ENCODE peak calls at places on chromosomes 3 and 15, in six cellular contexts. L is H1, Z is HepG2, J is GM12891, E is GM12878, X is K562. O is an unnamed sample.

GRCh38 chr15:78316211-78317077 is 17.0 kb upstream of the SKIC8 start:
- DNase-seq in L (peak), Z (no peak), J (no peak), E (no peak), X (peak), O (no peak)

GRCh38 chr3:28575100-28575747 is 226.6 kb upstream of the AZI2 start:
- DNase-seq in L (no peak), Z (no peak), J (peak), E (no peak), X (no peak), O (no peak)

GRCh38 chr3:150970665-150971327 is 1.7 kb downstream of the CLRN1 start:
- DNase-seq in L (no peak), Z (no peak), J (no peak), E (no peak), X (no peak), O (no peak)

GRCh38 chr3:152244156-152244888 is 24.4 kb upstream of the MBNL1 start:
- DNase-seq in L (no peak), Z (no peak), J (no peak), E (no peak), X (peak), O (no peak)

GRCh38 chr3:79517766-79518413 is 249.9 kb downstream of the ROBO1 start:
- DNase-seq in L (no peak), Z (peak), J (no peak), E (no peak), X (peak), O (no peak)

GRCh38 chr3:31043184-31043819 is 148.8 kb upstream of the GADL1 start:
- DNase-seq in L (no peak), Z (no peak), J (no peak), E (no peak), X (no peak), O (no peak)

GRCh38 chr3:169118666-169119370 is 544.7 kb downstream of the MECOM start:
- DNase-seq in L (no peak), Z (no peak), J (no peak), E (no peak), X (peak), O (no peak)

GRCh38 chr3:152513301-152513960 is 244.7 kb downstream of the MBNL1 start:
- DNase-seq in L (no peak), Z (no peak), J (no peak), E (no peak), X (no peak), O (no peak)

GRCh38 chr15:33059184-33059583 is 135.3 kb downstream of the FMN1 start:
- DNase-seq in L (no peak), Z (no peak), J (no peak), E (no peak), X (no peak), O (no peak)

GRCh38 chr3:102180291-102180931 is 254.4 kb upstream of the ZPLD1 start:
- DNase-seq in L (no peak), Z (no peak), J (no peak), E (no peak), X (no peak), O (no peak)

GRCh38 chr3:49869525-49870126 is at the start of gene CAMKV:
- DNase-seq in L (peak), Z (no peak), J (peak), E (no peak), X (peak), O (peak)

GRCh38 chr3:110016235-110016634 is 678.9 kb upstream of the DPPA4 start:
- DNase-seq in L (no peak), Z (no peak), J (no peak), E (no peak), X (no peak), O (no peak)

GRCh38 chr3:160001850-160002623 is 13.4 kb downstream of the IL12A start:
- DNase-seq in L (no peak), Z (no peak), J (no peak), E (no peak), X (no peak), O (no peak)

GRCh38 chr3:126895178-126896066 is 87.5 kb upstream of the PLXNA1 start:
- DNase-seq in L (no peak), Z (no peak), J (no peak), E (no peak), X (peak), O (no peak)

GRCh38 chr15:82802497-82802896 is 3.4 kb downstream of the FSD2 start:
- DNase-seq in L (no peak), Z (no peak), J (no peak), E (no peak), X (peak), O (no peak)

GRCh38 chr15:91561371-91562100 is 292.0 kb upstream of the SLCO3A1 start:
- DNase-seq in L (no peak), Z (no peak), J (no peak), E (no peak), X (no peak), O (no peak)

GRCh38 chr3:19547665-19548464 is 386.2 kb downstream of the EFHB start:
- DNase-seq in L (no peak), Z (no peak), J (no peak), E (no peak), X (no peak), O (no peak)

GRCh38 chr3:141305436-141305835 is 62.9 kb upstream of the ZBTB38 start:
- DNase-seq in L (no peak), Z (peak), J (no peak), E (no peak), X (no peak), O (no peak)

GRCh38 chr3:180646187-180646790 is 33.0 kb downstream of the CCDC39 start:
- DNase-seq in L (no peak), Z (no peak), J (no peak), E (no peak), X (no peak), O (no peak)

GRCh38 chr15:73346735-73347312 is 21.9 kb downstream of the HCN4 start:
- DNase-seq in L (peak), Z (peak), J (peak), E (no peak), X (peak), O (no peak)

GRCh38 chr15:65246026-65246714 is 34.9 kb upstream of the CILP start:
- DNase-seq in L (no peak), Z (no peak), J (no peak), E (no peak), X (no peak), O (no peak)

GRCh38 chr3:46662771-46663551 is 30.5 kb downstream of the ALS2CL start:
- DNase-seq in L (peak), Z (no peak), J (no peak), E (no peak), X (no peak), O (peak)

GRCh38 chr3:65174713-65175112 is 486.9 kb upstream of the ADAMTS9 start:
- DNase-seq in L (no peak), Z (no peak), J (no peak), E (no peak), X (peak), O (no peak)

GRCh38 chr15:60626051-60626450 is 147.1 kb upstream of the ICE2 start:
- DNase-seq in L (no peak), Z (no peak), J (no peak), E (no peak), X (no peak), O (no peak)

GRCh38 chr3:65146149-65146548 is 458.3 kb upstream of the ADAMTS9 start:
- DNase-seq in L (peak), Z (no peak), J (no peak), E (no peak), X (no peak), O (no peak)

GRCh38 chr15:93520206-93520605 is 431.2 kb upstream of the RGMA start:
- DNase-seq in L (no peak), Z (no peak), J (no peak), E (no peak), X (no peak), O (no peak)

GRCh38 chr3:60366491-60366890 is 884.8 kb downstream of the FHIT start:
- DNase-seq in L (no peak), Z (no peak), J (no peak), E (no peak), X (no peak), O (no peak)

GRCh38 chr3:130850044-130850797 is 43.7 kb upstream of the ATP2C1 start:
- DNase-seq in L (no peak), Z (no peak), J (no peak), E (peak), X (peak), O (no peak)

GRCh38 chr3:197117107-197117506 is 87.5 kb upstream of the MELTF start:
- DNase-seq in L (no peak), Z (no peak), J (no peak), E (peak), X (no peak), O (no peak)

GRCh38 chr3:191301982-191302381 is 27.2 kb upstream of the CCDC50 start:
- DNase-seq in L (no peak), Z (no peak), J (no peak), E (no peak), X (no peak), O (no peak)

GRCh38 chr3:165339753-165340152 is 143.6 kb upstream of the SLITRK3 start:
- DNase-seq in L (no peak), Z (no peak), J (no peak), E (no peak), X (no peak), O (no peak)

GRCh38 chr15:41512078-41512394 is 1.6 kb downstream of the LTK start:
- DNase-seq in L (peak), Z (no peak), J (no peak), E (no peak), X (no peak), O (no peak)

GRCh38 chr3:31946484-31947081 is 34.5 kb downstream of the OSBPL10 start:
- DNase-seq in L (no peak), Z (no peak), J (no peak), E (no peak), X (no peak), O (no peak)

GRCh38 chr3:87333393-87333892 is 57.1 kb upstream of the POU1F1 start:
- DNase-seq in L (no peak), Z (peak), J (no peak), E (no peak), X (peak), O (no peak)

GRCh38 chr3:194305356-194306108 is 45.6 kb downstream of the CPN2 start:
- DNase-seq in L (no peak), Z (no peak), J (no peak), E (no peak), X (no peak), O (no peak)

GRCh38 chr3:42013652-42014442 is 51.9 kb upstream of the ULK4 start:
- DNase-seq in L (peak), Z (no peak), J (peak), E (no peak), X (peak), O (no peak)

GRCh38 chr3:159620873-159621272 is 367.8 kb upstream of the IL12A start:
- DNase-seq in L (no peak), Z (no peak), J (no peak), E (no peak), X (no peak), O (no peak)

GRCh38 chr3:170961616-170962400 is 53.4 kb upstream of the EIF5A2 start:
- DNase-seq in L (no peak), Z (peak), J (no peak), E (no peak), X (peak), O (no peak)

GRCh38 chr3:58164916-58165821 is 45.6 kb downstream of the DNASE1L3 start:
- DNase-seq in L (no peak), Z (peak), J (no peak), E (no peak), X (no peak), O (no peak)

GRCh38 chr15:24971052-24971451 is 16.3 kb downstream of the SNRPN start:
- DNase-seq in L (no peak), Z (no peak), J (no peak), E (no peak), X (no peak), O (no peak)

DNA sequence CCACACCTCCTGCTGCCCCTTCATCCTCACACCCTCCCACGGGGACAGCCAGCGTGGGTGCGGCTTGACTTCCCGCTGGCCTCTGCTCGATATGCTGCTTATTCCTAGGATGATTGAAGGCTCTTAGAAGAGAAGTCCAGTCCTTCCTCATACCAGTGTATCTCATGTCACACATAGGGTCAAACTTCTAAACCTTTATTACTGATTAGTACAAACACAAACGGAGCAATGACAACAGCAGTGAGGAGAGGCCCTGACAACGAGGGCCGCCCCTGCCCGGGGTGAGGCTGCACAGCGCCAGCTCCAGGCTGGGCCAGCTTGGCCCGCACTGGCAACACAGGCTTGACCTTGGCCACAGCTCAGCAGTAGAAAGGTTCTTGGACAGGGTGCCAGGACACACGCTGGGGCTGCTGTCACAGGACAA is 3.7 kb downstream of the CIB1 start:
- DNase-seq in L (no peak), Z (no peak), J (no peak), E (no peak), X (no peak), O (no peak)
- TF ChIP-seq POLR2A in L (no peak), Z (no peak), J (no peak), E (peak), X (no peak), O (no peak)

DNA sequence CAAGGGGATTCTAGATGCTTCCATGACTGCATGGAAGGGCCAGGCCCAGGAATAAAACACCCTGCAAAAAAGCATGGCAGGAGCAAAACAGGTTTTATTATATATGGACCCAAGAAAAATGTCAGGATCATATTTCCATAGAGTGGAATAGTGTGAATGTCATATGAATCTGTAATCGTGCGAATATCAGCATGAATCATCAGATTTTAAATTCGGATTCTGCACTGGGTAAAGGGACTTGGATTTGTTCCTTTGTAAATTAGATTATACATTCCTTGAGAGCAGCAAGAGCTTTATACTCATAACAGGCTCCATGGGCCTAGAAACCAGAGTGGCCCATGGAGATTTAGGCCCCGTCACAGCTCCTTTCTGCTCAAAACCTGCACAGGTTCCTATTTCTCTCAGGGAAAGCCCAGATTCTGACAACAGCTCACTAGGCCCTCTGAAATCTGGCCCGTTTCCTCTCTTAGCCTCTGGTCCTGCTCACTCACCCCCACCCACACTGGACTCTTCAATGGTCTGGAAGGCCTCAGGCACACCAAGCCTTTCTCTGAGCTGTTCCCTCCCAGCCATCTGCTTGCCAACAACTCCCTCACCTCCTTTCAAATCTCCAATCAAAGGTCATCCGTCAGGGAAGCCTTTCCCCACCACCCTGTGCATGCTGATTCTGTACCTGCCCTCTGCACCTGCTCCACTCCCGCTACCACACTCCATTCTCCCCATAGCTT is 76.0 kb downstream of the FEM1B start:
- DNase-seq in L (no peak), Z (no peak), J (no peak), E (no peak), X (no peak), O (no peak)
- TF ChIP-seq TAF1 in L (no peak), Z (no peak), J (no peak), E (no peak), X (no peak), O (no peak)

DNA sequence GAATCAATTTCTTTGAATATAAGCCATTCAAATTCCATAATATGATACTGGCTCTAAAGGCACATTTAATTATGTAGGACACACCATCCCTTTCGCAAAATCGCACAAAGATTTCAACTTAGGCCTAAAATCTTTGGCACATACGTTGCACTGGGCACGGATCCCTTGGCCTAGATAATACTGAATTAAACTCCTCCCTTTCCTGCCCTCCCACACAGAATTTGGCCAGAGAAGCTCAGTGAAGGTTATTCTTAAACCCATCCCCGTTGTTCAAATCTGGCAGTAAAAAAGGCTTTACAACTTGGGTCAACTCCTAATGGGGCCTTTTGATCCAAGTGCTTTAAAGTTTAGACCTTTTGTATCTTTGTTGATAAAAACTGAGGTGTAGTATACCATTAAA is 247.2 kb downstream of the PTPRG start:
- DNase-seq in L (no peak), Z (no peak), J (no peak), E (no peak), X (no peak), O (no peak)
- TF ChIP-seq POLR2A in L (no peak), Z (no peak), J (no peak), E (no peak), X (no peak), O (no peak)

GRCh38 chr15:44199393-44199792 is 4.3 kb upstream of the FRMD5 start:
- DNase-seq in L (no peak), Z (peak), J (no peak), E (no peak), X (no peak), O (no peak)
- TF ChIP-seq TAF1 in L (no peak), Z (no peak), J (no peak), E (no peak), X (no peak), O (no peak)

O was measured in GM12892.